ENCODE peak calls at places on chromosomes 3 and 15, in seven cellular contexts. N is NCI-H1417, V is GM06990, R is mesenteric fat pad, I is IMR-90, L is fibroblast of lung, T is dermis blood vessel endothelial cell. G is an unnamed sample.

GRCh38 chr3:15743587-15744009 is 54.2 kb downstream of the ANKRD28 start:
- DNase-seq in V (no peak), I (no peak), T (no peak), L (no peak), R (no peak), N (no peak), G (no peak)

GRCh38 chr3:126567696-126568438 is 9.1 kb upstream of the C3orf22 start:
- DNase-seq in V (no peak), T (no peak), I (no peak), L (no peak), R (peak), N (no peak), G (no peak)

GRCh38 chr15:79853492-79854328 is 43.1 kb downstream of the MTHFS start:
- DNase-seq in I (peak), V (peak), L (peak), N (peak), T (peak), R (no peak), G (peak)

GRCh38 chr3:177282028-177282655 is 84.9 kb upstream of the TBL1XR1 start:
- DNase-seq in T (no peak), L (no peak), V (no peak), I (no peak), R (no peak), N (peak), G (no peak)

GRCh38 chr15:90814193-90814811 is 54.1 kb upstream of the FURIN start:
- DNase-seq in N (peak), L (no peak), I (peak), R (peak), V (no peak), T (no peak), G (no peak)

GRCh38 chr3:149955449-149955848 is 15.2 kb downstream of the PFN2 start:
- DNase-seq in R (no peak), L (no peak), V (no peak), N (no peak), I (no peak), T (peak), G (peak)

GRCh38 chr3:150078983-150079739 is 108.5 kb upstream of the PFN2 start:
- DNase-seq in R (no peak), L (peak), I (peak), T (no peak), N (peak), V (no peak), G (no peak)

GRCh38 chr3:133264920-133265319 is 134.9 kb upstream of the BFSP2 start:
- DNase-seq in I (no peak), R (no peak), L (no peak), T (no peak), V (no peak), N (no peak), G (no peak)

GRCh38 chr15:88918738-88919137 is 5.6 kb upstream of the MFGE8 start:
- DNase-seq in N (no peak), R (no peak), V (no peak), I (peak), T (peak), L (peak), G (peak)

GRCh38 chr15:81255596-81255995 is 58.9 kb downstream of the IL16 start:
- DNase-seq in I (no peak), L (no peak), R (no peak), T (no peak), N (no peak), V (no peak), G (no peak)

G was measured in endothelial cell of umbilical vein.